ENCODE peak calls at places on chromosomes 4 and X, in four cellular contexts. Q is psoas muscle, T is sigmoid colon, P is Peyer's patch. G is an unnamed sample.

GRCh38 chr4:168589154-168589553 is 92.3 kb downstream of the PALLD start:
- DNase-seq in Q (no peak), T (no peak), P (no peak), G (no peak)

GRCh38 chr4:187357861-187358260 is 634.2 kb upstream of the FAT1 start:
- DNase-seq in Q (no peak), T (no peak), P (no peak), G (no peak)

GRCh38 chrX:49202022-49202421 is 2.0 kb upstream of the SYP start:
- DNase-seq in Q (no peak), T (no peak), P (no peak), G (no peak)

GRCh38 chr4:57114973-57115372 is 4.8 kb upstream of the IGFBP7 start:
- DNase-seq in Q (no peak), T (no peak), P (no peak), G (no peak)

GRCh38 chr4:172149329-172149728 is 336.1 kb downstream of the GALNTL6 start:
- DNase-seq in Q (no peak), T (no peak), P (no peak), G (no peak)

GRCh38 chr4:72505314-72505744 is 63.7 kb downstream of the ADAMTS3 start:
- DNase-seq in Q (no peak), T (no peak), P (no peak), G (no peak)

GRCh38 chrX:19627533-19627932 is 112.2 kb upstream of the MAP3K15 start:
- DNase-seq in Q (no peak), T (no peak), P (no peak), G (no peak)

GRCh38 chr4:87916636-87917035 is 58.9 kb upstream of the SPP1 start:
- DNase-seq in Q (no peak), T (no peak), P (no peak), G (no peak)

GRCh38 chrX:93875621-93876282 is 201.7 kb downstream of the FAM133A start:
- DNase-seq in Q (no peak), T (no peak), P (no peak), G (no peak)

GRCh38 chr4:180953572-180953971 is 1289.6 kb upstream of the TENM3 start:
- DNase-seq in Q (no peak), T (no peak), P (no peak), G (no peak)

GRCh38 chr4:110626532-110627153 is 3.8 kb upstream of the PITX2 start:
- DNase-seq in Q (no peak), T (no peak), P (no peak), G (no peak)

GRCh38 chrX:53255738-53256191 is 25.6 kb downstream of the IQSEC2 start:
- DNase-seq in Q (no peak), T (peak; percentile 53), P (no peak), G (no peak)

GRCh38 chrX:53254570-53255461 is 26.6 kb downstream of the IQSEC2 start:
- DNase-seq in Q (no peak), T (peak; percentile 33), P (no peak), G (no peak)

GRCh38 chrX:53256446-53257041 is 24.8 kb downstream of the IQSEC2 start:
- DNase-seq in Q (no peak), T (peak; percentile 50), P (no peak), G (no peak)

GRCh38 chrX:53257670-53258423 is 23.5 kb downstream of the IQSEC2 start:
- DNase-seq in Q (no peak), T (no peak), P (no peak), G (no peak)

GRCh38 chrX:53257166-53257565 is 24.2 kb downstream of the IQSEC2 start:
- DNase-seq in Q (no peak), T (peak; percentile 53), P (no peak), G (no peak)
- H3K4me3 ChIP-seq in Q (no peak overlapping the region), T (no peak overlapping the region), P (no peak overlapping the region), G (no peak overlapping the region)

DNA sequence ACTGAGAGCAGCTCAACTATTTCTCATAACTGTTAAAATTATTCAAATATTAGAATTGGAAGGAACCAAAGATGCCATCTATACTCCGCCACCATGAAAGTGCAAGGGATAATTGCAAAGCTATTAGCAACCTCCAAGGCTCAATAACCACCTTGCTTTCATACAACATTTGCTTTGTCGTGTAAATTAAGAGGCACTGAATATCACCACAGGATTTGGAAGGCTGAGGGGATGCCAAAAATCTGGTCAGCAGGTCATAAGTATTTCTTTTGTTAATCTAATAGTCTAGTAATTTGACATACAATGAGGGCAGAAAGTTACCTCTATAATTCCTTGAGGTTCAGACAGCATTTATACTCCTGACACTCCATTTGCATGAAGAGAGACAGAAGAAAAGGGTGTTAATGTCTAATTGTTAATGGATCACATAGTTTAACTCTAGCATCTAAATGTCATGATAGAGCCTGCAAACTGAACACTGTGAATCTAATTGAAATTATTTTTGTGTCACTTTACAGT is 200.9 kb upstream of the DIAPH2 start:
- DNase-seq in Q (no peak), T (no peak), P (no peak), G (no peak)
- TF ChIP-seq CTCF in Q (no peak), T (no peak), P (no peak), G (no peak)

DNA sequence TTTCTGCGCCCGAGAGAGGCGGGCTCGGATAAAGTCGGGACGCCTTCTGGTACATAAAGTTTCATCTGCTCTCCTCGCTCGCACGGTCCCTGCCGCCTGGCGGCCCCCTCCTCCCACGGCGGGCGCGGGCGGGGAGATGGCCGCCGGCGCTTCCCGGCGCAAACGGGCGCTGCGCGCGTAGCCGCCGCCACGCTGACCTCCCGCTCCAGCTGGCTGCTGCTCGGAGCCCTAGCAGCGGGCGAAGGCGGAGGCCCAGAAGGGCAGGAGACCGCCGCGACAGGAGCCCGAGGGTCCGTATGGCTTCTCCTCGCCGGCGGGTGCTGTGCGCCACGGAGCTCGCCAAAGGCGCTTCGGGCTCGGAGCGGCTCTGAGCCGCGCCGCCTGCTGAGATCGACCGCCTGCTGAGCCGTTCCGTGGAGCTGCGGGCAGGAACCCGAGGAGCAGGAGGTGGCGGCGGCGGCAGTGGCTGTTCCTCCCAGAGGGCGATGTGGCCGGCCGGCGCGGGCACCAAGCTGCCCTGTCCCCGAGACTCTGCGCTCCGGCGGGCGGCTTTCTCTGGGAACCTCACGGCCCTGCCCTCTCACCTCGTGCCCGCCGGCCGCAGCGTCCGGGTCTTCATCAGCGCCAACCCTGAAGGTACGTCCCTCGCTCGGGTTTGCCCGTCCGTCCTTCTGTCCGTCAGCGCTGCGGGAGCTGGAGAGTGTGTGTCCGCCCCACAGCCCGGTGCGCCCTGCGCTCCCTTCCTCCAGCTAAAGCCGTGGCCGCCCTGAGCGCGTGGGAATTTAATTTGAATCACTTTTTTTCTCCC is at the start of gene NWD2:
- DNase-seq in Q (no peak), T (no peak), P (no peak), G (no peak)
- H3K4me3 ChIP-seq in Q (peak within 1 kb of the TSS; percentile 18), T (no peak within 1 kb of the TSS), P (no peak within 1 kb of the TSS), G (no peak within 1 kb of the TSS)

DNA sequence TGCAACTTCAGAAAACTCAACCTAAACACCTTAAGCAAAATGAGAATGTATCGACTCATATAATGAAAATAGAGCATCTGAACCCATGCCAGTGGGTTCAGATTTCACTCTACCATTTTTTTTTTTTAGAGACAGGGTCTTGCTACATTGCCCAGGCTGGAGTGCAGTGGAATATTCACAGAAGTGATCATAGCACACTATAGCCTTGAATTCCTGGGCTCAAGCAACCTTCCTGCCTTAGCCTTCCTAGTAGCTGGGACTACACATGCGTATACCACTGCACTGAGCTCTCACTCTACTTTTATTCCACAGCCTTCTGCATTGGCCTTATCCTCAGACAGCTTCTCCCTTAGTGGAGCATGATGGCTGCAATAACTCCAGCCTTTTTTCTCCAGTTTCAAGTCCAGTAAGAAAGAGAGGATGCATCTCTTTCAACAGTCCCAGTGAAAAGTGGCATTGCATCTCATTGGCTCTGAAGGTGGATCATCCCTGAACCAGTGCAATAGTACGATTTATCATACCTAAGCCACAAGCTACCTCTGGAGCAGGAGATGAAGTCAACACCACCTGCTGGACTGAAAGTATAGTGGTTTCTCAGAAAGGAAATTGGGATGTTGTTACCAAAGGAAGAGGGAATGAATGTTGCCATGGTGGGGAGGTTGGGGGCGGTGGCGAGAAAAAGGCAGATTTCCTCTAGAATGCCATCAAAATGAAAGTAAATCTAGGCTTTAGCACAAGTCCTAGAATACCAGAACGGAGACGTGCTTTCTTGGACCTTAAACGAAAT is 2.0 kb upstream of the SOD3 start:
- DNase-seq in Q (no peak), T (no peak), P (no peak), G (no peak)
- TF ChIP-seq CTCF in Q (peak; percentile 28), T (no peak), P (no peak), G (no peak)

DNA sequence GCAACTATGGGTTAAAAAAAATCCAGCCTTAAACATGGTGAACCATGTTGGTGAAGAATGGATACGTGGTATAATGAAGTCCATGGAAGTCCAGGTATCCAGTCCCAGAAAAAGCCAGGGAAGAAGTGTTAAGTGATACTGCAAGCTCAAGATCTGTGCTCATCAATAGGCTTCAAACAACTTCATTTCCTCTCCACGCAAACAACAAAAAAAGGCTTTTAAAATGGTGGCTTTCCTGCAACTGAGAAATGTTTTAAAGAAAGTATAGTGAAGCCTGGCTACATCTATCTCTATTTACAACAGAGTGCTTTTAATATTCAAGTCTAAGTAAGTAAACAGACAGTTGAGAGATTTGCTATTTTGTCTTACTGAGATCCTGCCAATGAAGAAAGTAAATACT is 1.6 kb downstream of the TAPT1 start:
- DNase-seq in Q (no peak), T (no peak), P (no peak), G (no peak)
- H3K4me3 ChIP-seq in Q (peak overlapping the region; percentile 86), T (no peak overlapping the region), P (peak overlapping the region; percentile 93), G (peak overlapping the region; percentile 77)

GRCh38 chrX:68846536-68846935 is 17.7 kb downstream of the EFNB1 start:
- DNase-seq in Q (no peak), T (no peak), P (no peak), G (no peak)

GRCh38 chrX:68842351-68842750 is 13.5 kb downstream of the EFNB1 start:
- DNase-seq in Q (no peak), T (no peak), P (peak; percentile 61), G (no peak)

GRCh38 chrX:68842781-68843581 is 14.2 kb downstream of the EFNB1 start:
- DNase-seq in Q (no peak), T (no peak), P (peak; percentile 53), G (no peak)

GRCh38 chrX:68841251-68842049 is 12.6 kb downstream of the EFNB1 start:
- DNase-seq in Q (no peak), T (no peak), P (peak; percentile 85), G (no peak)

GRCh38 chrX:68843992-68844391 is 15.2 kb downstream of the EFNB1 start:
- DNase-seq in Q (no peak), T (no peak), P (no peak), G (no peak)
- TF ChIP-seq CTCF in Q (no peak), T (no peak), P (no peak), G (no peak)

GRCh38 chr4:118969359-118969758 is 80.7 kb downstream of the SYNPO2 start:
- DNase-seq in Q (peak; percentile 42), T (peak; percentile 90), P (no peak), G (no peak)
- H3K4me3 ChIP-seq in Q (peak overlapping the region; percentile 46), T (no peak overlapping the region), P (peak overlapping the region; percentile 19), G (no peak overlapping the region)

GRCh38 chrX:64230123-64230970 is at the start of gene ASB12:
- DNase-seq in Q (peak; percentile 21), T (no peak), P (no peak), G (no peak)
- TF ChIP-seq CTCF in Q (peak; percentile 46), T (no peak), P (no peak), G (no peak)

GRCh38 chrX:97563531-97564133 is 679.9 kb downstream of the RPA4 start:
- DNase-seq in Q (no peak), T (peak; percentile 65), P (no peak), G (peak; percentile 74)
- H3K4me3 ChIP-seq in Q (peak overlapping the region; percentile 29), T (peak overlapping the region; percentile 12), P (peak overlapping the region; percentile 42), G (peak overlapping the region; percentile 49)

DNA sequence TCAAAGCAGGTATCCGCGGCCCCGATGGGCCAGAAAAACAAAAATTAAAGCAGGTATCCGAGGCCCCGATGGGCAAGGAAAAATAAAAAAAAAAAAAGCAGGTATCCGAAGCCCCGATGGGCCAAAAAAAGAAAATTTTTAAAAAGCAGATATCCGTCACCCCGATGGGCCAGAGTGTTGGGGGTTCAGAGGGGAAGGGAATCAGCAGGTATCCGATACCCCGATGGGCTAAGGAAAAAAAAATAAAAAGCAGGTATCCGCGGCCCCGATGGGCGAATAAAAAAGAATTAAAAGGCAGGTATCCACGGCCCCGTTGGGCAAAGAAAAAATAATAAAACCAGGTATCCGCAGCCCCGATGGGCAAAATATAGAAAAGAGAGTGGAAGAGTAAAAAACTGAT is 289.0 kb downstream of the CHIC1 start:
- DNase-seq in Q (no peak), T (no peak), P (no peak), G (no peak)
- TF ChIP-seq CTCF in Q (no peak), T (no peak), P (no peak), G (no peak)

G was measured in DND-41.